ENCODE peak calls at places on chromosome 22, in six cellular contexts. One of them, this sample, is unnamed.

GRCh38 chr22:40531951-40532900 is 104.3 kb downstream of the MRTFA start:
- DNase-seq in upper lobe of left lung: no peak
- DNase-seq in astrocyte: no peak
- DNase-seq in cardiac muscle cell: no peak
- DNase-seq in heart left ventricle: no peak
- DNase-seq in PC-3: no peak
- DNase-seq in this sample: no peak

GRCh38 chr22:39416319-39416718 is 16.7 kb downstream of the TAB1 start:
- DNase-seq in upper lobe of left lung: no peak
- DNase-seq in astrocyte: no peak
- DNase-seq in cardiac muscle cell: no peak
- DNase-seq in heart left ventricle: no peak
- DNase-seq in PC-3: no peak
- DNase-seq in this sample: no peak

GRCh38 chr22:28791841-28792490 is 8.4 kb downstream of the XBP1 start:
- DNase-seq in upper lobe of left lung: no peak
- DNase-seq in astrocyte: no peak
- DNase-seq in cardiac muscle cell: no peak
- DNase-seq in heart left ventricle: no peak
- DNase-seq in PC-3: no peak
- DNase-seq in this sample: no peak

GRCh38 chr22:32181043-32181442 is 21.9 kb upstream of the C22orf42 start:
- DNase-seq in upper lobe of left lung: no peak
- DNase-seq in astrocyte: no peak
- DNase-seq in cardiac muscle cell: no peak
- DNase-seq in heart left ventricle: no peak
- DNase-seq in PC-3: no peak
- DNase-seq in this sample: no peak

GRCh38 chr22:25048659-25049657 is 96.4 kb downstream of the KIAA1671 start:
- DNase-seq in upper lobe of left lung: peak; percentile 58
- DNase-seq in astrocyte: peak; percentile 18
- DNase-seq in cardiac muscle cell: peak; percentile 80
- DNase-seq in heart left ventricle: peak; percentile 62
- DNase-seq in PC-3: peak; percentile 64
- DNase-seq in this sample: peak; percentile 76

GRCh38 chr22:44026630-44027511 is 2.8 kb downstream of the PARVB start:
- DNase-seq in upper lobe of left lung: peak; percentile 87
- DNase-seq in astrocyte: peak; percentile 61
- DNase-seq in cardiac muscle cell: no peak
- DNase-seq in heart left ventricle: peak; percentile 86
- DNase-seq in PC-3: no peak
- DNase-seq in this sample: no peak

GRCh38 chr22:30947821-30948454 is 20.6 kb downstream of the MORC2 start:
- DNase-seq in upper lobe of left lung: no peak
- DNase-seq in astrocyte: peak; percentile 23
- DNase-seq in cardiac muscle cell: peak; percentile 56
- DNase-seq in heart left ventricle: no peak
- DNase-seq in PC-3: peak; percentile 47
- DNase-seq in this sample: no peak

GRCh38 chr22:24105018-24105360 is 76.3 kb upstream of the SUSD2 start:
- DNase-seq in upper lobe of left lung: no peak
- DNase-seq in astrocyte: no peak
- DNase-seq in cardiac muscle cell: no peak
- DNase-seq in heart left ventricle: no peak
- DNase-seq in PC-3: no peak
- DNase-seq in this sample: no peak

GRCh38 chr22:28429711-28430110 is 249.9 kb downstream of the TTC28 start:
- DNase-seq in upper lobe of left lung: no peak
- DNase-seq in astrocyte: peak; percentile 72
- DNase-seq in cardiac muscle cell: no peak
- DNase-seq in heart left ventricle: no peak
- DNase-seq in PC-3: no peak
- DNase-seq in this sample: no peak

GRCh38 chr22:22943521-22944267 is 56.1 kb downstream of the IGLL5 start:
- DNase-seq in upper lobe of left lung: peak; percentile 17
- DNase-seq in astrocyte: no peak
- DNase-seq in cardiac muscle cell: no peak
- DNase-seq in heart left ventricle: no peak
- DNase-seq in PC-3: no peak
- DNase-seq in this sample: peak; percentile 61

GRCh38 chr22:37985751-37986281 is 1.5 kb upstream of the SOX10 start:
- DNase-seq in upper lobe of left lung: no peak
- DNase-seq in astrocyte: no peak
- DNase-seq in cardiac muscle cell: no peak
- DNase-seq in heart left ventricle: no peak
- DNase-seq in PC-3: no peak
- DNase-seq in this sample: no peak

GRCh38 chr22:25487508-25487907 is 77.0 kb upstream of the GRK3 start:
- DNase-seq in upper lobe of left lung: no peak
- DNase-seq in astrocyte: no peak
- DNase-seq in cardiac muscle cell: no peak
- DNase-seq in heart left ventricle: no peak
- DNase-seq in PC-3: no peak
- DNase-seq in this sample: no peak

GRCh38 chr22:47621253-47621652 is 858.8 kb downstream of the TBC1D22A start:
- DNase-seq in upper lobe of left lung: no peak
- DNase-seq in astrocyte: no peak
- DNase-seq in cardiac muscle cell: no peak
- DNase-seq in heart left ventricle: no peak
- DNase-seq in PC-3: no peak
- DNase-seq in this sample: no peak

GRCh38 chr22:22955276-22955798 is 67.7 kb downstream of the IGLL5 start:
- DNase-seq in upper lobe of left lung: no peak
- DNase-seq in astrocyte: no peak
- DNase-seq in cardiac muscle cell: no peak
- DNase-seq in heart left ventricle: no peak
- DNase-seq in PC-3: no peak
- DNase-seq in this sample: no peak

GRCh38 chr22:43109511-43109910 is 1.0 kb upstream of the BIK start:
- DNase-seq in upper lobe of left lung: no peak
- DNase-seq in astrocyte: no peak
- DNase-seq in cardiac muscle cell: no peak
- DNase-seq in heart left ventricle: no peak
- DNase-seq in PC-3: no peak
- DNase-seq in this sample: no peak

GRCh38 chr22:35761037-35761436 is 43.4 kb downstream of the APOL5 start:
- DNase-seq in upper lobe of left lung: no peak
- DNase-seq in astrocyte: no peak
- DNase-seq in cardiac muscle cell: peak; percentile 35
- DNase-seq in heart left ventricle: no peak
- DNase-seq in PC-3: peak; percentile 9
- DNase-seq in this sample: no peak

GRCh38 chr22:30208631-30209603 is 37.6 kb downstream of the LIF start:
- DNase-seq in upper lobe of left lung: peak; percentile 52
- DNase-seq in astrocyte: peak; percentile 94
- DNase-seq in cardiac muscle cell: no peak
- DNase-seq in heart left ventricle: peak; percentile 79
- DNase-seq in PC-3: peak; percentile 88
- DNase-seq in this sample: peak; percentile 48

GRCh38 chr22:42991010-42991651 is 23.8 kb downstream of the PACSIN2 start:
- DNase-seq in upper lobe of left lung: no peak
- DNase-seq in astrocyte: peak; percentile 89
- DNase-seq in cardiac muscle cell: no peak
- DNase-seq in heart left ventricle: no peak
- DNase-seq in PC-3: peak; percentile 50
- DNase-seq in this sample: no peak

GRCh38 chr22:25144522-25144921 is 55.1 kb upstream of the CRYBB3 start:
- DNase-seq in upper lobe of left lung: no peak
- DNase-seq in astrocyte: no peak
- DNase-seq in cardiac muscle cell: no peak
- DNase-seq in heart left ventricle: no peak
- DNase-seq in PC-3: no peak
- DNase-seq in this sample: no peak

GRCh38 chr22:35489225-35489624 is 51.4 kb upstream of the RASD2 start:
- DNase-seq in upper lobe of left lung: no peak
- DNase-seq in astrocyte: no peak
- DNase-seq in cardiac muscle cell: no peak
- DNase-seq in heart left ventricle: no peak
- DNase-seq in PC-3: peak; percentile 70
- DNase-seq in this sample: peak; percentile 76

GRCh38 chr22:17862646-17863181 is 88.4 kb upstream of the BID start:
- DNase-seq in upper lobe of left lung: no peak
- DNase-seq in astrocyte: peak; percentile 38
- DNase-seq in cardiac muscle cell: no peak
- DNase-seq in heart left ventricle: no peak
- DNase-seq in PC-3: peak; percentile 40
- DNase-seq in this sample: no peak

GRCh38 chr22:44032126-44032730 is 8.1 kb downstream of the PARVB start:
- DNase-seq in upper lobe of left lung: no peak
- DNase-seq in astrocyte: peak; percentile 41
- DNase-seq in cardiac muscle cell: peak; percentile 30
- DNase-seq in heart left ventricle: no peak
- DNase-seq in PC-3: no peak
- DNase-seq in this sample: no peak

GRCh38 chr22:25950101-25950500 is 208.1 kb downstream of the MYO18B start:
- DNase-seq in upper lobe of left lung: no peak
- DNase-seq in astrocyte: no peak
- DNase-seq in cardiac muscle cell: no peak
- DNase-seq in heart left ventricle: no peak
- DNase-seq in PC-3: no peak
- DNase-seq in this sample: no peak

GRCh38 chr22:36715647-36716046 is 12.1 kb upstream of the CACNG2 start:
- DNase-seq in upper lobe of left lung: no peak
- DNase-seq in astrocyte: no peak
- DNase-seq in cardiac muscle cell: no peak
- DNase-seq in heart left ventricle: no peak
- DNase-seq in PC-3: no peak
- DNase-seq in this sample: no peak

GRCh38 chr22:25692965-25693565 is 48.9 kb upstream of the MYO18B start:
- DNase-seq in upper lobe of left lung: no peak
- DNase-seq in astrocyte: no peak
- DNase-seq in cardiac muscle cell: no peak
- DNase-seq in heart left ventricle: no peak
- DNase-seq in PC-3: no peak
- DNase-seq in this sample: no peak

GRCh38 chr22:19750666-19751490 is 9.7 kb upstream of the TBX1 start:
- DNase-seq in upper lobe of left lung: no peak
- DNase-seq in astrocyte: peak; percentile 59
- DNase-seq in cardiac muscle cell: no peak
- DNase-seq in heart left ventricle: no peak
- DNase-seq in PC-3: peak; percentile 66
- DNase-seq in this sample: no peak

GRCh38 chr22:24843048-24843447 is 37.0 kb downstream of the SGSM1 start:
- DNase-seq in upper lobe of left lung: no peak
- DNase-seq in astrocyte: no peak
- DNase-seq in cardiac muscle cell: peak; percentile 40
- DNase-seq in heart left ventricle: no peak
- DNase-seq in PC-3: peak; percentile 1
- DNase-seq in this sample: no peak

GRCh38 chr22:46099740-46100139 is 50.6 kb upstream of the PPARA start:
- DNase-seq in upper lobe of left lung: no peak
- DNase-seq in astrocyte: no peak
- DNase-seq in cardiac muscle cell: no peak
- DNase-seq in heart left ventricle: no peak
- DNase-seq in PC-3: no peak
- DNase-seq in this sample: no peak
- H3K4me1 ChIP-seq in upper lobe of left lung: peaks cover 75% of the 10 kb centered on the region
- H3K4me1 ChIP-seq in astrocyte: peaks cover 53% of the 10 kb centered on the region
- H3K4me1 ChIP-seq in cardiac muscle cell: no peaks in the 10 kb centered on the region
- H3K4me1 ChIP-seq in heart left ventricle: peaks cover 51% of the 10 kb centered on the region
- H3K4me1 ChIP-seq in PC-3: no peaks in the 10 kb centered on the region
- H3K4me1 ChIP-seq in this sample: peaks cover 79% of the 10 kb centered on the region

GRCh38 chr22:50671641-50672040 is 982 bp upstream of the SHANK3 start:
- DNase-seq in upper lobe of left lung: no peak
- DNase-seq in astrocyte: no peak
- DNase-seq in cardiac muscle cell: no peak
- DNase-seq in heart left ventricle: no peak
- DNase-seq in PC-3: no peak
- DNase-seq in this sample: no peak

GRCh38 chr22:50672041-50672440 is 582 bp upstream of the SHANK3 start:
- DNase-seq in upper lobe of left lung: no peak
- DNase-seq in astrocyte: no peak
- DNase-seq in cardiac muscle cell: no peak
- DNase-seq in heart left ventricle: no peak
- DNase-seq in PC-3: no peak
- DNase-seq in this sample: no peak

GRCh38 chr22:50673231-50674126 is 856 bp downstream of the SHANK3 start:
- DNase-seq in upper lobe of left lung: no peak
- DNase-seq in astrocyte: no peak
- DNase-seq in cardiac muscle cell: no peak
- DNase-seq in heart left ventricle: no peak
- DNase-seq in PC-3: no peak
- DNase-seq in this sample: no peak

GRCh38 chr22:50674127-50674493 is 1.5 kb downstream of the SHANK3 start:
- DNase-seq in upper lobe of left lung: no peak
- DNase-seq in astrocyte: no peak
- DNase-seq in cardiac muscle cell: peak; percentile 45
- DNase-seq in heart left ventricle: no peak
- DNase-seq in PC-3: no peak
- DNase-seq in this sample: no peak

GRCh38 chr22:50672471-50673230 is at the start of gene SHANK3:
- DNase-seq in upper lobe of left lung: peak; percentile 55
- DNase-seq in astrocyte: no peak
- DNase-seq in cardiac muscle cell: no peak
- DNase-seq in heart left ventricle: peak; percentile 92
- DNase-seq in PC-3: no peak
- DNase-seq in this sample: no peak
- H3K4me1 ChIP-seq in upper lobe of left lung: peaks cover 38% of the 10 kb centered on the region
- H3K4me1 ChIP-seq in astrocyte: peaks cover 2% of the 10 kb centered on the region
- H3K4me1 ChIP-seq in cardiac muscle cell: no peaks in the 10 kb centered on the region
- H3K4me1 ChIP-seq in heart left ventricle: peaks cover 3% of the 10 kb centered on the region
- H3K4me1 ChIP-seq in PC-3: peaks cover 4% of the 10 kb centered on the region
- H3K4me1 ChIP-seq in this sample: no peaks in the 10 kb centered on the region

GRCh38 chr22:33271390-33272161 is 213.4 kb upstream of the SYN3 start:
- DNase-seq in upper lobe of left lung: no peak
- DNase-seq in astrocyte: peak; percentile 32
- DNase-seq in cardiac muscle cell: no peak
- DNase-seq in heart left ventricle: peak; percentile 57
- DNase-seq in PC-3: no peak
- DNase-seq in this sample: no peak

GRCh38 chr22:33272180-33272579 is 214.0 kb upstream of the SYN3 start:
- DNase-seq in upper lobe of left lung: no peak
- DNase-seq in astrocyte: no peak
- DNase-seq in cardiac muscle cell: no peak
- DNase-seq in heart left ventricle: no peak
- DNase-seq in PC-3: no peak
- DNase-seq in this sample: no peak

GRCh38 chr22:33274214-33274828 is 216.1 kb upstream of the SYN3 start:
- DNase-seq in upper lobe of left lung: no peak
- DNase-seq in astrocyte: no peak
- DNase-seq in cardiac muscle cell: peak; percentile 20
- DNase-seq in heart left ventricle: no peak
- DNase-seq in PC-3: no peak
- DNase-seq in this sample: peak; percentile 31

GRCh38 chr22:33272866-33273265 is 214.7 kb upstream of the SYN3 start:
- DNase-seq in upper lobe of left lung: no peak
- DNase-seq in astrocyte: no peak
- DNase-seq in cardiac muscle cell: no peak
- DNase-seq in heart left ventricle: no peak
- DNase-seq in PC-3: no peak
- DNase-seq in this sample: no peak

GRCh38 chr22:33270596-33270995 is 212.4 kb upstream of the SYN3 start:
- DNase-seq in upper lobe of left lung: no peak
- DNase-seq in astrocyte: no peak
- DNase-seq in cardiac muscle cell: no peak
- DNase-seq in heart left ventricle: no peak
- DNase-seq in PC-3: no peak
- DNase-seq in this sample: no peak
- H3K4me1 ChIP-seq in upper lobe of left lung: no peaks in the 10 kb centered on the region
- H3K4me1 ChIP-seq in astrocyte: no peaks in the 10 kb centered on the region
- H3K4me1 ChIP-seq in cardiac muscle cell: no peaks in the 10 kb centered on the region
- H3K4me1 ChIP-seq in heart left ventricle: peaks cover 9% of the 10 kb centered on the region
- H3K4me1 ChIP-seq in PC-3: no peaks in the 10 kb centered on the region
- H3K4me1 ChIP-seq in this sample: no peaks in the 10 kb centered on the region

GRCh38 chr22:50189184-50189848 is 3.6 kb downstream of the TRABD start:
- DNase-seq in upper lobe of left lung: no peak
- DNase-seq in astrocyte: no peak
- DNase-seq in cardiac muscle cell: no peak
- DNase-seq in heart left ventricle: no peak
- DNase-seq in PC-3: no peak
- DNase-seq in this sample: peak; percentile 59
- H3K4me1 ChIP-seq in upper lobe of left lung: peaks cover 76% of the 10 kb centered on the region
- H3K4me1 ChIP-seq in astrocyte: peaks cover 27% of the 10 kb centered on the region
- H3K4me1 ChIP-seq in cardiac muscle cell: peaks cover 31% of the 10 kb centered on the region
- H3K4me1 ChIP-seq in heart left ventricle: peaks cover 31% of the 10 kb centered on the region
- H3K4me1 ChIP-seq in PC-3: peaks cover 48% of the 10 kb centered on the region
- H3K4me1 ChIP-seq in this sample: peaks cover 28% of the 10 kb centered on the region

This sample was measured in BE2C.